ENCODE peak calls at places on chromosomes 12 and 14, in ten cellular contexts. One of them, this sample, is unnamed. For H3K4me1, the result is how much of the 10 kb centered on the place peaks cover.

GRCh38 chr12:48423200-48423599 is 49.2 kb upstream of the ANP32D start:
- DNase-seq in fibroblast of lung: no peak
- DNase-seq in endodermal cell: no peak
- DNase-seq in thoracic aorta: no peak
- DNase-seq in cardiac muscle cell: peak
- DNase-seq in GM12878: no peak
- DNase-seq in ovary: no peak
- DNase-seq in tibial artery: no peak
- DNase-seq in PC-9: no peak
- DNase-seq in CD4-positive, CD25-positive, alpha-beta regulatory T cell: no peak
- DNase-seq in this sample: no peak

GRCh38 chr12:31431721-31432120 is 105.8 kb upstream of the SINHCAF start:
- DNase-seq in fibroblast of lung: peak
- DNase-seq in endodermal cell: no peak
- DNase-seq in thoracic aorta: no peak
- DNase-seq in cardiac muscle cell: peak
- DNase-seq in GM12878: no peak
- DNase-seq in ovary: no peak
- DNase-seq in tibial artery: no peak
- DNase-seq in PC-9: no peak
- DNase-seq in CD4-positive, CD25-positive, alpha-beta regulatory T cell: no peak
- DNase-seq in this sample: no peak

GRCh38 chr12:58148405-58148804 is 207.0 kb downstream of the ATP23 start:
- DNase-seq in fibroblast of lung: peak
- DNase-seq in endodermal cell: no peak
- DNase-seq in thoracic aorta: no peak
- DNase-seq in cardiac muscle cell: peak
- DNase-seq in GM12878: no peak
- DNase-seq in ovary: no peak
- DNase-seq in tibial artery: no peak
- DNase-seq in PC-9: peak
- DNase-seq in CD4-positive, CD25-positive, alpha-beta regulatory T cell: no peak
- DNase-seq in this sample: no peak

GRCh38 chr12:188910-189621 is 24.9 kb downstream of the SLC6A12 start:
- DNase-seq in fibroblast of lung: peak
- DNase-seq in endodermal cell: peak
- DNase-seq in thoracic aorta: no peak
- DNase-seq in cardiac muscle cell: peak
- DNase-seq in GM12878: no peak
- DNase-seq in ovary: peak
- DNase-seq in tibial artery: no peak
- DNase-seq in PC-9: no peak
- DNase-seq in CD4-positive, CD25-positive, alpha-beta regulatory T cell: peak
- DNase-seq in this sample: peak

GRCh38 chr14:73295198-73295796 is 58.0 kb downstream of the PAPLN start:
- DNase-seq in fibroblast of lung: peak
- DNase-seq in endodermal cell: no peak
- DNase-seq in thoracic aorta: no peak
- DNase-seq in cardiac muscle cell: peak
- DNase-seq in GM12878: no peak
- DNase-seq in ovary: no peak
- DNase-seq in tibial artery: no peak
- DNase-seq in PC-9: no peak
- DNase-seq in CD4-positive, CD25-positive, alpha-beta regulatory T cell: peak
- DNase-seq in this sample: no peak

GRCh38 chr14:94598816-94599655 is 13.2 kb upstream of the SERPINA3 start:
- DNase-seq in fibroblast of lung: peak
- DNase-seq in endodermal cell: peak
- DNase-seq in thoracic aorta: peak
- DNase-seq in cardiac muscle cell: peak
- DNase-seq in GM12878: no peak
- DNase-seq in ovary: peak
- DNase-seq in tibial artery: peak
- DNase-seq in PC-9: peak
- DNase-seq in CD4-positive, CD25-positive, alpha-beta regulatory T cell: no peak
- DNase-seq in this sample: peak

GRCh38 chr12:114981036-114981435 is 297.1 kb upstream of the TBX3 start:
- DNase-seq in fibroblast of lung: peak
- DNase-seq in endodermal cell: no peak
- DNase-seq in thoracic aorta: no peak
- DNase-seq in cardiac muscle cell: no peak
- DNase-seq in GM12878: no peak
- DNase-seq in ovary: no peak
- DNase-seq in tibial artery: no peak
- DNase-seq in PC-9: no peak
- DNase-seq in CD4-positive, CD25-positive, alpha-beta regulatory T cell: no peak
- DNase-seq in this sample: no peak

GRCh38 chr14:68795602-68796417 is 2.9 kb upstream of the ZFP36L1 start:
- DNase-seq in fibroblast of lung: peak
- DNase-seq in endodermal cell: peak
- DNase-seq in thoracic aorta: no peak
- DNase-seq in cardiac muscle cell: peak
- DNase-seq in GM12878: no peak
- DNase-seq in ovary: peak
- DNase-seq in tibial artery: peak
- DNase-seq in PC-9: peak
- DNase-seq in CD4-positive, CD25-positive, alpha-beta regulatory T cell: peak
- DNase-seq in this sample: peak

GRCh38 chr12:51871918-51872688 is 15.8 kb upstream of the ANKRD33 start:
- DNase-seq in fibroblast of lung: no peak
- DNase-seq in endodermal cell: no peak
- DNase-seq in thoracic aorta: no peak
- DNase-seq in cardiac muscle cell: no peak
- DNase-seq in GM12878: no peak
- DNase-seq in ovary: no peak
- DNase-seq in tibial artery: no peak
- DNase-seq in PC-9: no peak
- DNase-seq in CD4-positive, CD25-positive, alpha-beta regulatory T cell: no peak
- DNase-seq in this sample: no peak

GRCh38 chr12:38113991-38114390 is 202.6 kb upstream of the ALG10B start:
- DNase-seq in fibroblast of lung: no peak
- DNase-seq in endodermal cell: no peak
- DNase-seq in thoracic aorta: no peak
- DNase-seq in cardiac muscle cell: no peak
- DNase-seq in GM12878: no peak
- DNase-seq in ovary: no peak
- DNase-seq in tibial artery: no peak
- DNase-seq in PC-9: no peak
- DNase-seq in CD4-positive, CD25-positive, alpha-beta regulatory T cell: no peak
- DNase-seq in this sample: no peak

GRCh38 chr12:19575307-19576243 is 136.3 kb downstream of the AEBP2 start:
- DNase-seq in fibroblast of lung: peak
- DNase-seq in endodermal cell: no peak
- DNase-seq in thoracic aorta: no peak
- DNase-seq in cardiac muscle cell: peak
- DNase-seq in GM12878: no peak
- DNase-seq in ovary: no peak
- DNase-seq in tibial artery: peak
- DNase-seq in PC-9: no peak
- DNase-seq in CD4-positive, CD25-positive, alpha-beta regulatory T cell: no peak
- DNase-seq in this sample: peak

GRCh38 chr12:43306066-43306465 is 245.9 kb downstream of the ADAMTS20 start:
- DNase-seq in fibroblast of lung: peak
- DNase-seq in endodermal cell: no peak
- DNase-seq in thoracic aorta: no peak
- DNase-seq in cardiac muscle cell: peak
- DNase-seq in GM12878: no peak
- DNase-seq in ovary: no peak
- DNase-seq in tibial artery: no peak
- DNase-seq in PC-9: peak
- DNase-seq in CD4-positive, CD25-positive, alpha-beta regulatory T cell: no peak
- DNase-seq in this sample: peak

GRCh38 chr12:10900972-10901371 is 8.4 kb downstream of the TAS2R13 start:
- DNase-seq in fibroblast of lung: no peak
- DNase-seq in endodermal cell: no peak
- DNase-seq in thoracic aorta: no peak
- DNase-seq in cardiac muscle cell: no peak
- DNase-seq in GM12878: no peak
- DNase-seq in ovary: no peak
- DNase-seq in tibial artery: no peak
- DNase-seq in PC-9: no peak
- DNase-seq in CD4-positive, CD25-positive, alpha-beta regulatory T cell: no peak
- DNase-seq in this sample: no peak
- H3K27ac ChIP-seq in fibroblast of lung: no peak
- H3K27ac ChIP-seq in endodermal cell: no peak
- H3K27ac ChIP-seq in thoracic aorta: no peak
- H3K27ac ChIP-seq in cardiac muscle cell: no peak
- H3K27ac ChIP-seq in GM12878: no peak
- H3K27ac ChIP-seq in ovary: no peak
- H3K27ac ChIP-seq in tibial artery: no peak
- H3K27ac ChIP-seq in PC-9: no peak
- H3K27ac ChIP-seq in CD4-positive, CD25-positive, alpha-beta regulatory T cell: no peak
- H3K27ac ChIP-seq in this sample: no peak

GRCh38 chr12:108306014-108306501 is 33.1 kb downstream of the CMKLR1 start:
- DNase-seq in fibroblast of lung: no peak
- DNase-seq in endodermal cell: no peak
- DNase-seq in thoracic aorta: peak
- DNase-seq in cardiac muscle cell: peak
- DNase-seq in GM12878: no peak
- DNase-seq in ovary: no peak
- DNase-seq in tibial artery: no peak
- DNase-seq in PC-9: no peak
- DNase-seq in CD4-positive, CD25-positive, alpha-beta regulatory T cell: no peak
- DNase-seq in this sample: peak

GRCh38 chr12:108307006-108307405 is 32.1 kb downstream of the CMKLR1 start:
- DNase-seq in fibroblast of lung: peak
- DNase-seq in endodermal cell: no peak
- DNase-seq in thoracic aorta: no peak
- DNase-seq in cardiac muscle cell: peak
- DNase-seq in GM12878: no peak
- DNase-seq in ovary: no peak
- DNase-seq in tibial artery: no peak
- DNase-seq in PC-9: no peak
- DNase-seq in CD4-positive, CD25-positive, alpha-beta regulatory T cell: peak
- DNase-seq in this sample: no peak

GRCh38 chr12:108305520-108305919 is 33.6 kb downstream of the CMKLR1 start:
- DNase-seq in fibroblast of lung: peak
- DNase-seq in endodermal cell: no peak
- DNase-seq in thoracic aorta: peak
- DNase-seq in cardiac muscle cell: peak
- DNase-seq in GM12878: no peak
- DNase-seq in ovary: peak
- DNase-seq in tibial artery: peak
- DNase-seq in PC-9: no peak
- DNase-seq in CD4-positive, CD25-positive, alpha-beta regulatory T cell: no peak
- DNase-seq in this sample: peak

GRCh38 chr12:108304633-108305032 is 34.5 kb downstream of the CMKLR1 start:
- DNase-seq in fibroblast of lung: no peak
- DNase-seq in endodermal cell: peak
- DNase-seq in thoracic aorta: no peak
- DNase-seq in cardiac muscle cell: peak
- DNase-seq in GM12878: no peak
- DNase-seq in ovary: no peak
- DNase-seq in tibial artery: no peak
- DNase-seq in PC-9: no peak
- DNase-seq in CD4-positive, CD25-positive, alpha-beta regulatory T cell: no peak
- DNase-seq in this sample: no peak

DNA sequence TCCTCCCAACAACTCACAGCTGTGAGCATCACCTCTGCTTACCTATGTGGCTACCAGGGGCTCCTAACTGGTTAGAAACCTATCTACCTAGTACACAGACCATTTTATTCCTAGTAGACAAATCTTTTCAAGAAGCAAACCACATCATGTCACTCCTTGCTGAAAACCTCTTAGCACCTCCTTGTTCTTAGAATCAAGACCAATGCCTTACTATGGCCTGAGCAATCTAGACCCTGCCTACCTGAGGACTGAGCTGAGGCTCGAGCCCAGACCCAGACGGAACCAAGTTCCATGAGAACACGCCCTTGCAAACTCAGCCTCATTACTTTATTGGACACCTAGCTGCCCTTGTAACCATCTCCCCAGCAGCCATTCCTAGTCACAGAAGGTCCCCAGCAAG is 32.6 kb downstream of the CMKLR1 start:
- DNase-seq in fibroblast of lung: no peak
- DNase-seq in endodermal cell: no peak
- DNase-seq in thoracic aorta: no peak
- DNase-seq in cardiac muscle cell: no peak
- DNase-seq in GM12878: no peak
- DNase-seq in ovary: no peak
- DNase-seq in tibial artery: no peak
- DNase-seq in PC-9: no peak
- DNase-seq in CD4-positive, CD25-positive, alpha-beta regulatory T cell: no peak
- DNase-seq in this sample: no peak
- H3K4me1 ChIP-seq in fibroblast of lung: under half
- H3K4me1 ChIP-seq in endodermal cell: under half
- H3K4me1 ChIP-seq in thoracic aorta: under half
- H3K4me1 ChIP-seq in cardiac muscle cell: under half
- H3K4me1 ChIP-seq in GM12878: half or more
- H3K4me1 ChIP-seq in ovary: under half
- H3K4me1 ChIP-seq in tibial artery: half or more
- H3K4me1 ChIP-seq in PC-9: under half
- H3K4me1 ChIP-seq in CD4-positive, CD25-positive, alpha-beta regulatory T cell: under half
- H3K4me1 ChIP-seq in this sample: under half

DNA sequence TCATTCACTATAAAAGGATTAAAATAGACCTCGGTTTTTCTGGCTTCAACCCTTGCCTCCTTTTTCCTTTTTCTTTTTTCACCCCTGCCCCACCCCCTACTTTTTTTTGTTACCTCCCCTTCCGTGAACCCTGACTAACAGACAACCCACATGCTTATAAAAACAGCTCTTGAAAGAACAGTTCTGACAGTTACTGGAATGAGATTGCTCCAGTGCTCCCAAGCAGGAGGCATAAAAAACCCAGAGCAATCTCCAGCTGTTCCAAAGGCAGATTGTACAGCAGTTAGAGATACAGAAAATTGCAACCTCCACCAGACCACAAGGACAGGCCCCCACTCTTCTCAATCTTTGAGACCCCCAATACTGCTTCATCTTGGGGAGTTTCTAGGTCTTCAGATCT is 29.9 kb upstream of the TMEM260 start:
- DNase-seq in fibroblast of lung: no peak
- DNase-seq in endodermal cell: no peak
- DNase-seq in thoracic aorta: no peak
- DNase-seq in cardiac muscle cell: no peak
- DNase-seq in GM12878: no peak
- DNase-seq in ovary: no peak
- DNase-seq in tibial artery: no peak
- DNase-seq in PC-9: no peak
- DNase-seq in CD4-positive, CD25-positive, alpha-beta regulatory T cell: no peak
- DNase-seq in this sample: no peak
- H3K4me3 ChIP-seq in fibroblast of lung: no peak
- H3K4me3 ChIP-seq in endodermal cell: no peak
- H3K4me3 ChIP-seq in thoracic aorta: no peak
- H3K4me3 ChIP-seq in cardiac muscle cell: no peak
- H3K4me3 ChIP-seq in GM12878: no peak
- H3K4me3 ChIP-seq in ovary: no peak
- H3K4me3 ChIP-seq in tibial artery: no peak
- H3K4me3 ChIP-seq in PC-9: no peak
- H3K4me3 ChIP-seq in CD4-positive, CD25-positive, alpha-beta regulatory T cell: no peak
- H3K4me3 ChIP-seq in this sample: no peak

DNA sequence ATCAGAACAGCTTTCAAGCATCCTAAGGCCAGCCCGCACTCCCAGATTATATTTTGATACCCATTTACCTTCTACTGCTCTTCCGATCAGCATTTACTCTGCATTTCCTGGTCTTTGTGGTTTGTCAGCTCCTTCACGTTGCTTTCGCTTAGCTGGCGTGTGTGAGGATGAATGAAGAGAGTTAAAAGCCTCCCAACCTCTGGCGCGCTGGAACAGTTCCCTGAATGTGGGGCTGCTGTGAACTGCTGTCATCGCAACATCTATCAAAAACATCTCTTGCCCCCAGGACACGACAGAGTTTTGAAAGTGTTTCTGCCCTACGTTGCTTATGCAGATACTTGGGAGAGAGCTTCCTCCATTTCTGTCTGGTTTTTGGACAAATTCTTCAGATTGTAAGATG is 129.2 kb downstream of the KCNA5 start:
- DNase-seq in fibroblast of lung: no peak
- DNase-seq in endodermal cell: no peak
- DNase-seq in thoracic aorta: no peak
- DNase-seq in cardiac muscle cell: no peak
- DNase-seq in GM12878: no peak
- DNase-seq in ovary: no peak
- DNase-seq in tibial artery: no peak
- DNase-seq in PC-9: no peak
- DNase-seq in CD4-positive, CD25-positive, alpha-beta regulatory T cell: no peak
- DNase-seq in this sample: no peak
- H3K27ac ChIP-seq in fibroblast of lung: no peak
- H3K27ac ChIP-seq in endodermal cell: no peak
- H3K27ac ChIP-seq in thoracic aorta: no peak
- H3K27ac ChIP-seq in cardiac muscle cell: no peak
- H3K27ac ChIP-seq in GM12878: no peak
- H3K27ac ChIP-seq in ovary: no peak
- H3K27ac ChIP-seq in tibial artery: no peak
- H3K27ac ChIP-seq in PC-9: peak
- H3K27ac ChIP-seq in CD4-positive, CD25-positive, alpha-beta regulatory T cell: no peak
- H3K27ac ChIP-seq in this sample: peak

This sample was measured in psoas muscle.